ENCODE peak calls at places on chromosome 16, in nine cellular contexts. One of them, this sample, is unnamed.

GRCh38 chr16:85924675-85925074 is 25.7 kb downstream of the IRF8 start:
- DNase-seq in psoas muscle: no peak
- DNase-seq in body of pancreas: no peak
- DNase-seq in Peyer's patch: no peak
- DNase-seq in mammary epithelial cell: peak
- DNase-seq in K562: no peak
- DNase-seq in AG04450: no peak
- DNase-seq in IMR-90: no peak
- DNase-seq in fibroblast of lung: peak
- DNase-seq in this sample: no peak

GRCh38 chr16:87657621-87658192 is 55.4 kb downstream of the JPH3 start:
- DNase-seq in psoas muscle: no peak
- DNase-seq in body of pancreas: no peak
- DNase-seq in Peyer's patch: no peak
- DNase-seq in mammary epithelial cell: peak
- DNase-seq in K562: peak
- DNase-seq in AG04450: no peak
- DNase-seq in IMR-90: no peak
- DNase-seq in fibroblast of lung: peak
- DNase-seq in this sample: peak

GRCh38 chr16:4787627-4788482 is at the start of gene SEPTIN12:
- DNase-seq in psoas muscle: no peak
- DNase-seq in body of pancreas: no peak
- DNase-seq in Peyer's patch: no peak
- DNase-seq in mammary epithelial cell: no peak
- DNase-seq in K562: peak
- DNase-seq in AG04450: no peak
- DNase-seq in IMR-90: no peak
- DNase-seq in fibroblast of lung: no peak
- DNase-seq in this sample: no peak

GRCh38 chr16:8583199-8583598 is 7.1 kb downstream of the TMEM114 start:
- DNase-seq in psoas muscle: no peak
- DNase-seq in body of pancreas: no peak
- DNase-seq in Peyer's patch: no peak
- DNase-seq in mammary epithelial cell: peak
- DNase-seq in K562: no peak
- DNase-seq in AG04450: no peak
- DNase-seq in IMR-90: peak
- DNase-seq in fibroblast of lung: peak
- DNase-seq in this sample: peak

GRCh38 chr16:55401036-55401435 is 77.0 kb downstream of the IRX6 start:
- DNase-seq in psoas muscle: no peak
- DNase-seq in body of pancreas: no peak
- DNase-seq in Peyer's patch: no peak
- DNase-seq in mammary epithelial cell: no peak
- DNase-seq in K562: no peak
- DNase-seq in AG04450: no peak
- DNase-seq in IMR-90: no peak
- DNase-seq in fibroblast of lung: no peak
- DNase-seq in this sample: no peak

GRCh38 chr16:23546778-23547177 is 10.4 kb downstream of the EARS2 start:
- DNase-seq in psoas muscle: no peak
- DNase-seq in body of pancreas: no peak
- DNase-seq in Peyer's patch: no peak
- DNase-seq in mammary epithelial cell: no peak
- DNase-seq in K562: no peak
- DNase-seq in AG04450: no peak
- DNase-seq in IMR-90: no peak
- DNase-seq in fibroblast of lung: no peak
- DNase-seq in this sample: no peak

GRCh38 chr16:48959204-48959603 is 322.4 kb downstream of the CBLN1 start:
- DNase-seq in psoas muscle: no peak
- DNase-seq in body of pancreas: no peak
- DNase-seq in Peyer's patch: no peak
- DNase-seq in mammary epithelial cell: peak
- DNase-seq in K562: no peak
- DNase-seq in AG04450: no peak
- DNase-seq in IMR-90: no peak
- DNase-seq in fibroblast of lung: peak
- DNase-seq in this sample: no peak

GRCh38 chr16:47144559-47144877 is 773 bp upstream of the NETO2 start:
- DNase-seq in psoas muscle: no peak
- DNase-seq in body of pancreas: no peak
- DNase-seq in Peyer's patch: no peak
- DNase-seq in mammary epithelial cell: no peak
- DNase-seq in K562: no peak
- DNase-seq in AG04450: no peak
- DNase-seq in IMR-90: no peak
- DNase-seq in fibroblast of lung: no peak
- DNase-seq in this sample: no peak

GRCh38 chr16:88376835-88377726 is 5.7 kb upstream of the ZNF469 start:
- DNase-seq in psoas muscle: peak
- DNase-seq in body of pancreas: no peak
- DNase-seq in Peyer's patch: no peak
- DNase-seq in mammary epithelial cell: no peak
- DNase-seq in K562: no peak
- DNase-seq in AG04450: no peak
- DNase-seq in IMR-90: no peak
- DNase-seq in fibroblast of lung: peak
- DNase-seq in this sample: no peak

GRCh38 chr16:8087597-8088279 is 502.6 kb downstream of the TMEM114 start:
- DNase-seq in psoas muscle: no peak
- DNase-seq in body of pancreas: no peak
- DNase-seq in Peyer's patch: no peak
- DNase-seq in mammary epithelial cell: no peak
- DNase-seq in K562: no peak
- DNase-seq in AG04450: no peak
- DNase-seq in IMR-90: no peak
- DNase-seq in fibroblast of lung: no peak
- DNase-seq in this sample: no peak

GRCh38 chr16:65698943-65699342 is 577.1 kb upstream of the CDH11 start:
- DNase-seq in psoas muscle: no peak
- DNase-seq in body of pancreas: no peak
- DNase-seq in Peyer's patch: no peak
- DNase-seq in mammary epithelial cell: no peak
- DNase-seq in K562: no peak
- DNase-seq in AG04450: no peak
- DNase-seq in IMR-90: no peak
- DNase-seq in fibroblast of lung: peak
- DNase-seq in this sample: no peak

GRCh38 chr16:7423436-7423941 is 90.8 kb downstream of the RBFOX1 start:
- DNase-seq in psoas muscle: no peak
- DNase-seq in body of pancreas: no peak
- DNase-seq in Peyer's patch: no peak
- DNase-seq in mammary epithelial cell: no peak
- DNase-seq in K562: no peak
- DNase-seq in AG04450: no peak
- DNase-seq in IMR-90: no peak
- DNase-seq in fibroblast of lung: no peak
- DNase-seq in this sample: no peak

GRCh38 chr16:24999088-24999670 is 16.0 kb downstream of the ARHGAP17 start:
- DNase-seq in psoas muscle: no peak
- DNase-seq in body of pancreas: no peak
- DNase-seq in Peyer's patch: no peak
- DNase-seq in mammary epithelial cell: no peak
- DNase-seq in K562: no peak
- DNase-seq in AG04450: no peak
- DNase-seq in IMR-90: no peak
- DNase-seq in fibroblast of lung: peak
- DNase-seq in this sample: no peak

GRCh38 chr16:86198201-86199118 is 299.5 kb downstream of the IRF8 start:
- DNase-seq in psoas muscle: no peak
- DNase-seq in body of pancreas: no peak
- DNase-seq in Peyer's patch: no peak
- DNase-seq in mammary epithelial cell: no peak
- DNase-seq in K562: no peak
- DNase-seq in AG04450: no peak
- DNase-seq in IMR-90: no peak
- DNase-seq in fibroblast of lung: no peak
- DNase-seq in this sample: no peak

GRCh38 chr16:80670170-80670865 is 129.5 kb downstream of the DYNLRB2 start:
- DNase-seq in psoas muscle: no peak
- DNase-seq in body of pancreas: no peak
- DNase-seq in Peyer's patch: no peak
- DNase-seq in mammary epithelial cell: no peak
- DNase-seq in K562: no peak
- DNase-seq in AG04450: no peak
- DNase-seq in IMR-90: no peak
- DNase-seq in fibroblast of lung: no peak
- DNase-seq in this sample: no peak

GRCh38 chr16:985646-986400 is 4.3 kb downstream of the SOX8 start:
- DNase-seq in psoas muscle: no peak
- DNase-seq in body of pancreas: no peak
- DNase-seq in Peyer's patch: no peak
- DNase-seq in mammary epithelial cell: no peak
- DNase-seq in K562: no peak
- DNase-seq in AG04450: no peak
- DNase-seq in IMR-90: no peak
- DNase-seq in fibroblast of lung: no peak
- DNase-seq in this sample: no peak

GRCh38 chr16:78918805-78919204 is 681.7 kb downstream of the MAF start:
- DNase-seq in psoas muscle: no peak
- DNase-seq in body of pancreas: no peak
- DNase-seq in Peyer's patch: no peak
- DNase-seq in mammary epithelial cell: no peak
- DNase-seq in K562: no peak
- DNase-seq in AG04450: no peak
- DNase-seq in IMR-90: no peak
- DNase-seq in fibroblast of lung: no peak
- DNase-seq in this sample: no peak

GRCh38 chr16:69613283-69614154 is 47.8 kb downstream of the NFAT5 start:
- DNase-seq in psoas muscle: no peak
- DNase-seq in body of pancreas: peak
- DNase-seq in Peyer's patch: peak
- DNase-seq in mammary epithelial cell: peak
- DNase-seq in K562: no peak
- DNase-seq in AG04450: no peak
- DNase-seq in IMR-90: peak
- DNase-seq in fibroblast of lung: peak
- DNase-seq in this sample: peak

GRCh38 chr16:20329392-20330138 is 2.3 kb upstream of the GP2 start:
- DNase-seq in psoas muscle: no peak
- DNase-seq in body of pancreas: peak
- DNase-seq in Peyer's patch: no peak
- DNase-seq in mammary epithelial cell: no peak
- DNase-seq in K562: no peak
- DNase-seq in AG04450: no peak
- DNase-seq in IMR-90: no peak
- DNase-seq in fibroblast of lung: no peak
- DNase-seq in this sample: no peak

GRCh38 chr16:12907670-12908233 is 6.4 kb downstream of the SHISA9 start:
- DNase-seq in psoas muscle: no peak
- DNase-seq in body of pancreas: no peak
- DNase-seq in Peyer's patch: no peak
- DNase-seq in mammary epithelial cell: no peak
- DNase-seq in K562: peak
- DNase-seq in AG04450: no peak
- DNase-seq in IMR-90: no peak
- DNase-seq in fibroblast of lung: no peak
- DNase-seq in this sample: no peak
- TF ChIP-seq CTCF in psoas muscle: no peak
- TF ChIP-seq CTCF in body of pancreas: no peak
- TF ChIP-seq CTCF in Peyer's patch: no peak
- TF ChIP-seq CTCF in mammary epithelial cell: peak
- TF ChIP-seq CTCF in K562: peak
- TF ChIP-seq CTCF in AG04450: no peak
- TF ChIP-seq CTCF in IMR-90: no peak
- TF ChIP-seq CTCF in fibroblast of lung: no peak
- TF ChIP-seq CTCF in this sample: no peak

DNA sequence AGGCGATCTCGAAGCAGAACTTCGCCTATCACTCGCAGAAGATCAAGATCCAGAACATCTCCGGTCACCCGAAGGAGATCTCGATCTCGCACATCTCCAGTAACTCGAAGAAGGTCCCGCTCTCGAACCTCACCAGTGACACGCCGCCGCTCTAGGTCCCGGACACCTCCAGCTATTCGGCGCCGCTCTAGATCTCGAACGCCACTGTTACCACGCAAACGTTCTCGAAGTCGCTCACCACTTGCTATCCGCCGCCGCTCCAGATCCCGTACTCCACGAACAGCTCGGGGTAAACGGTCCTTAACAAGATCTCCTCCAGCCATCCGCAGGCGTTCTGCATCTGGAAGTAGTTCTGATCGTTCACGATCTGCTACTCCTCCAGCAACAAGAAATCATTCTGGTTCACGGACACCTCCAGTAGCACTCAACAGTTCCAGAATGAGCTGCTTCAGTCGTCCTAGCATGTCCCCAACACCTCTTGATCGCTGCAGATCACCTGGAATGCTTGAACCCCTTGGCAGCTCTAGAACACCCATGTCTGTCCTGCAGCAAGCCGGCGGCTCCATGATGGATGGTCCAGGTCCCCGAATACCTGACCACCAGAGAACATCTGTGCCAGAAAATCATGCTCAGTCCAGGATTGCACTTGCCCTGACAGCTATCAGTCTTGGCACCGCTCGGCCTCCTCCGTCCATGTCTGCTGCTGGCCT is 10.5 kb downstream of the ELOB start:
- DNase-seq in psoas muscle: no peak
- DNase-seq in body of pancreas: no peak
- DNase-seq in Peyer's patch: no peak
- DNase-seq in mammary epithelial cell: no peak
- DNase-seq in K562: no peak
- DNase-seq in AG04450: no peak
- DNase-seq in IMR-90: no peak
- DNase-seq in fibroblast of lung: no peak
- DNase-seq in this sample: no peak
- H3K4me3 ChIP-seq in psoas muscle: no peak
- H3K4me3 ChIP-seq in body of pancreas: no peak
- H3K4me3 ChIP-seq in Peyer's patch: no peak
- H3K4me3 ChIP-seq in mammary epithelial cell: no peak
- H3K4me3 ChIP-seq in K562: no peak
- H3K4me3 ChIP-seq in AG04450: no peak
- H3K4me3 ChIP-seq in IMR-90: no peak
- H3K4me3 ChIP-seq in fibroblast of lung: no peak
- H3K4me3 ChIP-seq in this sample: no peak

DNA sequence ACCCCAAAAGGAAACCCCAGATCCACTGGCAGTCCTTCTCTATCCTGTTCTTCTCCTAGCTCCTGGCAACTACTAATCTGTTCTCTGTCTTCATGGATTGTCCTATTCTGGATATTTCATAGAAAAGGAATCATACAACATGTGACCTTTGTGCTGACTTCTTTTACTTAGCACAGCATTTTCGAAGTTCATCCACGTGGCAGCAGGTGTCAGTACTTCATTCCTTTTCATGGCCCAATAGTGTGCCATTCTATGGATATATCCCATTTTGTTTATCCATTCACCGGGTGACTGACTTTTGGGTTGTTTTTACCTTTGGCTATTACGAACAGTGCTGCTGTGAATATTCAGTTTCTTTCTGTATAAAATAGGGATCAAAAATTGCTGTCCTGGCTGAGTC is 10.4 kb upstream of the FA2H start:
- DNase-seq in psoas muscle: no peak
- DNase-seq in body of pancreas: no peak
- DNase-seq in Peyer's patch: no peak
- DNase-seq in mammary epithelial cell: no peak
- DNase-seq in K562: no peak
- DNase-seq in AG04450: no peak
- DNase-seq in IMR-90: no peak
- DNase-seq in fibroblast of lung: no peak
- DNase-seq in this sample: no peak
- TF ChIP-seq CTCF in psoas muscle: no peak
- TF ChIP-seq CTCF in body of pancreas: no peak
- TF ChIP-seq CTCF in Peyer's patch: no peak
- TF ChIP-seq CTCF in mammary epithelial cell: no peak
- TF ChIP-seq CTCF in K562: no peak
- TF ChIP-seq CTCF in AG04450: no peak
- TF ChIP-seq CTCF in IMR-90: no peak
- TF ChIP-seq CTCF in fibroblast of lung: no peak
- TF ChIP-seq CTCF in this sample: no peak

GRCh38 chr16:51134876-51135275 is 16.2 kb downstream of the SALL1 start:
- DNase-seq in psoas muscle: no peak
- DNase-seq in body of pancreas: no peak
- DNase-seq in Peyer's patch: no peak
- DNase-seq in mammary epithelial cell: no peak
- DNase-seq in K562: no peak
- DNase-seq in AG04450: no peak
- DNase-seq in IMR-90: no peak
- DNase-seq in fibroblast of lung: no peak
- DNase-seq in this sample: no peak
- H3K4me3 ChIP-seq in psoas muscle: no peak
- H3K4me3 ChIP-seq in body of pancreas: no peak
- H3K4me3 ChIP-seq in Peyer's patch: no peak
- H3K4me3 ChIP-seq in mammary epithelial cell: no peak
- H3K4me3 ChIP-seq in K562: no peak
- H3K4me3 ChIP-seq in AG04450: no peak
- H3K4me3 ChIP-seq in IMR-90: no peak
- H3K4me3 ChIP-seq in fibroblast of lung: no peak
- H3K4me3 ChIP-seq in this sample: no peak